ENCODE peak calls at places on chromosomes 11 and 22, in eight cellular contexts. One of them, this sample, is unnamed.

GRCh38 chr11:4695442-4695841 is 2.2 kb downstream of the OR51E2 start:
- DNase-seq in upper lobe of right lung: no peak
- DNase-seq in body of pancreas: no peak
- DNase-seq in CD8-positive, alpha-beta T cell: no peak
- DNase-seq in mucosa of gallbladder: no peak
- DNase-seq in AG04450: peak
- DNase-seq in fibroblast of lung: no peak
- DNase-seq in pancreas: no peak
- DNase-seq in this sample: no peak

GRCh38 chr11:32527776-32528175 is 55.9 kb upstream of the EIF3M start:
- DNase-seq in upper lobe of right lung: no peak
- DNase-seq in body of pancreas: no peak
- DNase-seq in CD8-positive, alpha-beta T cell: no peak
- DNase-seq in mucosa of gallbladder: no peak
- DNase-seq in AG04450: no peak
- DNase-seq in fibroblast of lung: no peak
- DNase-seq in pancreas: no peak
- DNase-seq in this sample: no peak

GRCh38 chr22:46119093-46119728 is 31.1 kb upstream of the PPARA start:
- DNase-seq in upper lobe of right lung: no peak
- DNase-seq in body of pancreas: no peak
- DNase-seq in CD8-positive, alpha-beta T cell: no peak
- DNase-seq in mucosa of gallbladder: no peak
- DNase-seq in AG04450: no peak
- DNase-seq in fibroblast of lung: no peak
- DNase-seq in pancreas: no peak
- DNase-seq in this sample: no peak

GRCh38 chr11:74321487-74322188 is 10.2 kb upstream of the P4HA3 start:
- DNase-seq in upper lobe of right lung: no peak
- DNase-seq in body of pancreas: peak
- DNase-seq in CD8-positive, alpha-beta T cell: peak
- DNase-seq in mucosa of gallbladder: no peak
- DNase-seq in AG04450: no peak
- DNase-seq in fibroblast of lung: peak
- DNase-seq in pancreas: no peak
- DNase-seq in this sample: peak

GRCh38 chr11:17747131-17747955 is 12.8 kb downstream of the KCNC1 start:
- DNase-seq in upper lobe of right lung: peak
- DNase-seq in body of pancreas: no peak
- DNase-seq in CD8-positive, alpha-beta T cell: no peak
- DNase-seq in mucosa of gallbladder: no peak
- DNase-seq in AG04450: no peak
- DNase-seq in fibroblast of lung: no peak
- DNase-seq in pancreas: no peak
- DNase-seq in this sample: no peak

GRCh38 chr11:62445314-62445740 is 26.5 kb downstream of the SCGB1A1 start:
- DNase-seq in upper lobe of right lung: no peak
- DNase-seq in body of pancreas: peak
- DNase-seq in CD8-positive, alpha-beta T cell: no peak
- DNase-seq in mucosa of gallbladder: peak
- DNase-seq in AG04450: peak
- DNase-seq in fibroblast of lung: peak
- DNase-seq in pancreas: no peak
- DNase-seq in this sample: no peak

GRCh38 chr22:39090426-39091064 is 6.5 kb upstream of the APOBEC3H start:
- DNase-seq in upper lobe of right lung: no peak
- DNase-seq in body of pancreas: peak
- DNase-seq in CD8-positive, alpha-beta T cell: peak
- DNase-seq in mucosa of gallbladder: peak
- DNase-seq in AG04450: no peak
- DNase-seq in fibroblast of lung: no peak
- DNase-seq in pancreas: no peak
- DNase-seq in this sample: peak

GRCh38 chr11:117459979-117460300 is 132.3 kb downstream of the CEP164 start:
- DNase-seq in upper lobe of right lung: no peak
- DNase-seq in body of pancreas: no peak
- DNase-seq in CD8-positive, alpha-beta T cell: no peak
- DNase-seq in mucosa of gallbladder: no peak
- DNase-seq in AG04450: no peak
- DNase-seq in fibroblast of lung: no peak
- DNase-seq in pancreas: no peak
- DNase-seq in this sample: no peak

GRCh38 chr11:18633256-18634139 is 644 bp downstream of the SPTY2D1 start:
- DNase-seq in upper lobe of right lung: no peak
- DNase-seq in body of pancreas: no peak
- DNase-seq in CD8-positive, alpha-beta T cell: no peak
- DNase-seq in mucosa of gallbladder: no peak
- DNase-seq in AG04450: no peak
- DNase-seq in fibroblast of lung: peak
- DNase-seq in pancreas: no peak
- DNase-seq in this sample: peak

This sample was measured in RPMI7951.